ENCODE peak calls at places on chromosomes 5 and 9, in seven cellular contexts. B is cardiac muscle cell, Q is adrenal gland, I is Peyer's patch, S is GM23248, C is tibial artery, H is NT2/D1. O is an unnamed sample. For H3K9me3, the result is how much of the 10 kb centered on the place peaks cover.

GRCh38 chr5:72525816-72526215 is 18.6 kb upstream of the ZNF366 start:
- DNase-seq in Q (no peak), I (no peak), B (no peak), H (no peak), S (peak), C (no peak), O (no peak)

GRCh38 chr5:3615217-3615616 is 19.6 kb downstream of the IRX1 start:
- DNase-seq in I (no peak), Q (no peak), H (no peak), S (peak), C (no peak), B (no peak), O (no peak)

GRCh38 chr5:56412601-56413379 is 179.7 kb upstream of the ANKRD55 start:
- DNase-seq in B (no peak), S (no peak), C (peak), Q (peak), H (no peak), I (no peak), O (peak)

GRCh38 chr9:77649109-77649812 is 1.1 kb upstream of the GNA14 start:
- DNase-seq in I (no peak), C (no peak), B (no peak), S (peak), H (no peak), Q (no peak), O (peak)

GRCh38 chr5:138354926-138355378 is 2.5 kb downstream of the KDM3B start:
- DNase-seq in B (peak), C (no peak), I (no peak), H (no peak), Q (peak), S (peak), O (peak)

GRCh38 chr9:124760719-124761118 is 10.4 kb downstream of the NR6A1 start:
- DNase-seq in C (no peak), H (peak), B (no peak), I (no peak), S (no peak), Q (no peak), O (no peak)

GRCh38 chr9:88090151-88090581 is 48.1 kb downstream of the SPATA31C2 start:
- DNase-seq in I (no peak), Q (peak), C (peak), S (no peak), B (peak), H (no peak), O (no peak)

GRCh38 chr9:87878930-87879603 is 3.6 kb upstream of the SPATA31E1 start:
- DNase-seq in B (no peak), H (no peak), C (no peak), Q (no peak), I (no peak), S (peak), O (no peak)

GRCh38 chr5:77312411-77312810 is 101.9 kb downstream of the PDE8B start:
- DNase-seq in Q (peak), C (no peak), H (no peak), S (peak), B (no peak), I (no peak), O (no peak)

GRCh38 chr5:73437126-73438047 is 11.2 kb downstream of the FOXD1 start:
- DNase-seq in I (peak), H (no peak), Q (no peak), B (peak), C (no peak), S (peak), O (no peak)

GRCh38 chr5:62585751-62586150 is 7.1 kb downstream of the LRRC70 start:
- DNase-seq in H (no peak), I (no peak), C (no peak), B (no peak), S (no peak), Q (no peak), O (no peak)

GRCh38 chr5:73909474-73909873 is 283.5 kb downstream of the ARHGEF28 start:
- DNase-seq in H (no peak), Q (no peak), B (no peak), I (no peak), C (no peak), S (no peak), O (no peak)

GRCh38 chr5:164722702-164723101 is 1217.3 kb downstream of the MAT2B start:
- DNase-seq in B (no peak), S (no peak), Q (no peak), H (no peak), C (no peak), I (no peak), O (no peak)

GRCh38 chr9:33329117-33329563 is 38.8 kb downstream of the NFX1 start:
- DNase-seq in C (peak), Q (peak), I (peak), B (no peak), H (no peak), S (peak), O (no peak)

GRCh38 chr5:30040483-30041116 is 1152.9 kb upstream of the CDH6 start:
- DNase-seq in Q (peak), C (no peak), B (peak), H (peak), I (no peak), S (peak), O (peak)

GRCh38 chr9:83707518-83707767 is 315 bp downstream of the UBQLN1 start:
- DNase-seq in B (no peak), S (peak), C (peak), I (no peak), H (peak), Q (peak), O (no peak)

GRCh38 chr9:12856608-12857007 is 81.8 kb downstream of the LURAP1L start:
- DNase-seq in S (no peak), I (no peak), B (no peak), H (peak), Q (no peak), C (no peak), O (no peak)

GRCh38 chr5:168073991-168074800 is 217.2 kb upstream of the WWC1 start:
- DNase-seq in B (no peak), H (no peak), C (no peak), Q (no peak), I (no peak), S (peak), O (no peak)

GRCh38 chr9:27726244-27727141 is 153.2 kb upstream of the C9orf72 start:
- DNase-seq in B (peak), Q (peak), S (peak), H (peak), C (peak), I (no peak), O (peak)

GRCh38 chr5:102536323-102536928 is 37.6 kb upstream of the SLCO6A1 start:
- DNase-seq in S (peak), C (no peak), H (no peak), I (no peak), Q (no peak), B (no peak), O (peak)

GRCh38 chr9:128412120-128412790 is 8.4 kb upstream of the CERCAM start:
- DNase-seq in I (peak), Q (peak), C (peak), H (peak), B (peak), S (peak), O (peak)

GRCh38 chr9:111407813-111408212 is 76.4 kb downstream of the ECPAS start:
- DNase-seq in C (no peak), I (no peak), S (no peak), H (no peak), Q (no peak), B (no peak), O (no peak)

GRCh38 chr9:111399772-111400563 is 69.9 kb upstream of the OR2K2 start:
- DNase-seq in H (peak), C (no peak), S (peak), B (no peak), I (no peak), Q (no peak), O (peak)

GRCh38 chr9:111400564-111400898 is 70.5 kb upstream of the OR2K2 start:
- DNase-seq in S (peak), I (no peak), H (no peak), C (no peak), Q (no peak), B (no peak), O (peak)

GRCh38 chr9:111411266-111411665 is 72.9 kb downstream of the ECPAS start:
- DNase-seq in S (no peak), H (no peak), B (no peak), I (no peak), C (no peak), Q (no peak), O (no peak)

GRCh38 chr9:111405701-111406100 is 75.7 kb upstream of the OR2K2 start:
- DNase-seq in I (no peak), S (no peak), H (no peak), Q (no peak), C (no peak), B (no peak), O (no peak)
- H3K9me3 ChIP-seq in I (under half), S (under half), H (half or more), Q (under half), C (under half), B (under half), O (under half)

DNA sequence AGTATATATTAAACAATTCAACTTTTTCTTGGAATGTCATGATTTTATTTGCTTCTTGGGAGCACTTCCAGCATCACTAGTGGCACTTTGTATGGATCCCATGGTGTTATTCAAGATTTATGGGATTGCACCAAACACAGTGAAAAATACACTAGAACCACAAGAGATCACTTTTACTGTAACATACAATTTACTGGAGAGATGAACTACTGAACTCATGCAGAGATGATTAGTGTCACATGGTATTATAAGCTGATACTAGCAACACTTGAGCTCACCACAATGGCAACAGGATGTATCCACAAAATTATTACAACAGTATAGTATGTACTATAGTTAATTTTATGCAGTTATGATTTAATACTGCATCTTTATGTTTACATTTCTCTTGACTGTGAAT is 16.3 kb upstream of the SLC36A2 start:
- DNase-seq in H (no peak), C (no peak), Q (no peak), I (no peak), S (no peak), B (no peak), O (no peak)
- H3K9me3 ChIP-seq in H (under half), C (under half), Q (under half), I (under half), S (under half), B (under half), O (under half)

DNA sequence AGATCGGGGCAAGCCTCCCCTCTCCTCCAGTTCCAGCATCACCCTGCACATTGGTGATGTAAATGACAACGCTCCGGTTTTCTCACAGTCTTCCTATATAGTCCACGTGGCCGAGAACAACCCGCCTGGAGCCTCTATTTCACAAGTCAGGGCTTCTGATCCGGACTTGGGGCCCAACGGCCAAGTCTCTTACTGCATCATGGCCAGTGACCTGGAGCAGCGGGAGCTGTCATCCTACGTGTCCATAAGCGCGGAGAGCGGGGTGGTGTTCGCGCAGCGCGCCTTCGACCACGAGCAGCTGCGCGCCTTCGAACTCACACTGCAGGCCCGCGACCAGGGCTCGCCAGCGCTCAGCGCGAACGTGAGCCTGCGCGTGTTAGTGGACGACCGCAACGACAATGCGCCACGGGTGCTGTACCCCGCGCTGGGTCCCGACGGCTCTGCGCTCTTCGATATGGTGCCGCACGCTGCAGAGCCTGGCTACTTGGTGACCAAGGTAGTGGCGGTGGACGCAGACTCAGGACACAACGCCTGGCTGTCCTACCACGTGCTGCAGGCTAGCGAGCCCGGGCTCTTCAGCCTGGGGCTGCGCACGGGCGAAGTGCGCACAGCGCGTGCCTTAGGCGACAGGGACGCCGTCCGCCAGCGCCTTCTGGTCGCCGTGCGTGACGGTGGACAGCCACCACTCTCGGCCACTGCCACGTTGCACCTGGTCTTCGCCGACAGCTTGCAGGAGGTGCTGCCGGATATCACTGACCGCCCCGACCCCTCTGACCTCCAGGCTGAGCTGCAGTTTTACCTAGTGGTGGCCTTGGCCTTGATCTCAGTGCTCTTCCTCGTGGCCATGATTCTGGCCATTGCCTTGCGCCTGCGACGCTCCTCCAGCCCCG is 1.9 kb downstream of the PCDHGB4 start:
- DNase-seq in H (no peak), B (no peak), S (no peak), Q (no peak), I (no peak), C (no peak), O (no peak)
- H3K9me3 ChIP-seq in H (under half), B (under half), S (under half), Q (under half), I (half or more), C (half or more), O (under half)

GRCh38 chr5:178308541-178309092 is 76.0 kb upstream of the PHYKPL start:
- DNase-seq in H (no peak), I (peak), Q (no peak), B (no peak), C (peak), S (no peak), O (no peak)

GRCh38 chr5:178307266-178308045 is 74.9 kb upstream of the PHYKPL start:
- DNase-seq in H (no peak), I (peak), S (no peak), B (no peak), Q (no peak), C (peak), O (no peak)

GRCh38 chr5:178312900-178313299 is 80.3 kb upstream of the PHYKPL start:
- DNase-seq in Q (peak), C (no peak), S (no peak), I (peak), H (no peak), B (no peak), O (no peak)

GRCh38 chr5:178309271-178310008 is 76.8 kb upstream of the PHYKPL start:
- DNase-seq in H (no peak), Q (no peak), S (no peak), B (no peak), C (peak), I (no peak), O (no peak)

GRCh38 chr5:178310130-178310865 is 77.7 kb upstream of the PHYKPL start:
- DNase-seq in I (no peak), S (no peak), Q (no peak), B (no peak), C (peak), H (no peak), O (no peak)
- H3K9me3 ChIP-seq in I (under half), S (under half), Q (under half), B (under half), C (under half), H (under half), O (under half)

O was measured in Karpas-422.